ENCODE peak calls at places on chromosomes 12 and 14, in seven cellular contexts. S is bronchial epithelial cell; V is ecto neural progenitor cell; N is uterus; T is T-helper 2 cell; I is COLO829; H is central memory CD4-positive, alpha-beta T cell. M is an unnamed sample.

GRCh38 chr12:123597100-123597499 is 4.8 kb upstream of the DDX55 start:
- DNase-seq in S (no peak), V (no peak), N (no peak), T (no peak), I (no peak), H (no peak), M (no peak)

GRCh38 chr12:26056335-26056734 is 68.5 kb downstream of the BHLHE41 start:
- DNase-seq in S (peak; percentile 69), V (no peak), N (no peak), T (no peak), I (peak; percentile 26), H (no peak), M (no peak)

GRCh38 chr12:124884587-124885438 is 21.1 kb upstream of the SCARB1 start:
- DNase-seq in S (no peak), V (no peak), N (no peak), T (no peak), I (no peak), H (no peak), M (no peak)

GRCh38 chr12:57840701-57841100 is 5.8 kb downstream of the CTDSP2 start:
- DNase-seq in S (no peak), V (no peak), N (no peak), T (no peak), I (no peak), H (no peak), M (no peak)

GRCh38 chr12:115758886-115759620 is 518.4 kb downstream of the MED13L start:
- DNase-seq in S (no peak), V (peak; percentile 10), N (no peak), T (no peak), I (no peak), H (no peak), M (no peak)

GRCh38 chr14:50086316-50086700 is 30.1 kb downstream of the VCPKMT start:
- DNase-seq in S (no peak), V (no peak), N (no peak), T (no peak), I (no peak), H (no peak), M (no peak)

GRCh38 chr12:21221778-21222177 is 90.8 kb downstream of the SLCO1B1 start:
- DNase-seq in S (no peak), V (no peak), N (no peak), T (no peak), I (no peak), H (no peak), M (no peak)

GRCh38 chr12:121773011-121773777 is 20.3 kb downstream of the RHOF start:
- DNase-seq in S (peak; percentile 70), V (peak; percentile 88), N (peak; percentile 68), T (peak; percentile 73), I (peak; percentile 74), H (peak; percentile 74), M (peak; percentile 81)

GRCh38 chr12:122793685-122794106 is 19.3 kb downstream of the CCDC62 start:
- DNase-seq in S (peak; percentile 71), V (no peak), N (no peak), T (no peak), I (peak; percentile 55), H (peak; percentile 54), M (peak; percentile 71)